ENCODE peak calls at places on chromosomes 5 and 9, in ten cellular contexts. X, F, T, I, R, E, U, J, A and L are unnamed samples.

GRCh38 chr9:108297025-108297424 is 558.8 kb downstream of the ACTL7B start:
- DNase-seq in X (peak), F (no peak), R (peak), I (no peak), J (no peak), A (peak), E (no peak), U (no peak), T (peak), L (peak)

GRCh38 chr5:138664276-138664943 is 88.8 kb upstream of the CTNNA1 start:
- DNase-seq in T (peak), E (no peak), A (no peak), I (no peak), U (no peak), F (no peak), J (no peak), R (no peak), X (no peak), L (no peak)

GRCh38 chr9:77011973-77012817 is 7.3 kb upstream of the FOXB2 start:
- DNase-seq in T (peak), J (no peak), F (peak), A (no peak), E (peak), R (no peak), U (peak), I (no peak), X (peak), L (peak)

GRCh38 chr5:77844408-77845272 is 68.5 kb upstream of the TBCA start:
- DNase-seq in I (no peak), X (no peak), R (no peak), T (peak), A (no peak), U (peak), J (peak), F (peak), E (no peak), L (no peak)

GRCh38 chr9:123695391-123695790 is 234.5 kb downstream of the DENND1A start:
- DNase-seq in T (no peak), J (no peak), E (no peak), X (no peak), R (no peak), I (no peak), U (no peak), F (no peak), A (no peak), L (no peak)

GRCh38 chr5:106827061-106827460 is 843.7 kb downstream of the EFNA5 start:
- DNase-seq in T (no peak), X (no peak), F (no peak), E (no peak), U (no peak), I (no peak), J (no peak), R (peak), A (no peak), L (no peak)

GRCh38 chr5:34716986-34717385 is 60.9 kb downstream of the RAI14 start:
- DNase-seq in I (no peak), T (no peak), U (no peak), F (no peak), R (no peak), X (no peak), E (no peak), J (no peak), A (no peak), L (no peak)

GRCh38 chr5:134420326-134420725 is 8.6 kb upstream of the CDKN2AIPNL start:
- DNase-seq in X (no peak), F (no peak), A (no peak), J (no peak), U (no peak), I (no peak), R (no peak), E (no peak), T (no peak), L (no peak)

GRCh38 chr5:75355236-75355635 is 18.2 kb downstream of the HMGCR start:
- DNase-seq in U (no peak), T (no peak), J (no peak), X (no peak), A (no peak), R (no peak), I (no peak), E (no peak), F (no peak), L (no peak)

GRCh38 chr5:177444106-177445051 is 2.2 kb upstream of the PRR7 start:
- DNase-seq in R (no peak), T (no peak), A (no peak), U (peak), F (no peak), E (peak), J (no peak), X (no peak), I (no peak), L (no peak)

GRCh38 chr5:23631283-23632045 is 124.1 kb downstream of the PRDM9 start:
- DNase-seq in U (no peak), A (no peak), I (no peak), F (no peak), X (no peak), E (no peak), R (no peak), J (no peak), T (no peak), L (no peak)

GRCh38 chr5:81242906-81243436 is 9.8 kb downstream of the CKMT2 start:
- DNase-seq in A (no peak), T (no peak), R (no peak), E (no peak), F (no peak), J (no peak), U (no peak), X (no peak), I (no peak), L (no peak)

GRCh38 chr5:111494350-111494999 is 17.9 kb downstream of the STARD4 start:
- DNase-seq in J (no peak), F (no peak), R (no peak), I (no peak), A (no peak), U (no peak), X (no peak), E (peak), T (no peak), L (no peak)

GRCh38 chr9:34628656-34629491 is at the start of gene ARID3C:
- DNase-seq in J (no peak), R (no peak), I (no peak), X (no peak), T (peak), E (peak), A (no peak), U (peak), F (peak), L (peak)

GRCh38 chr5:121758640-121759039 is 93.0 kb upstream of the FTMT start:
- DNase-seq in R (no peak), J (no peak), I (no peak), T (no peak), F (no peak), X (no peak), U (no peak), E (no peak), A (no peak), L (no peak)

GRCh38 chr5:151612689-151613427 is 21.7 kb upstream of the FAT2 start:
- DNase-seq in J (no peak), R (no peak), T (no peak), U (no peak), X (no peak), A (no peak), F (no peak), E (peak), I (no peak), L (no peak)

GRCh38 chr5:134708301-134708700 is 30.0 kb upstream of the CAMLG start:
- DNase-seq in A (no peak), U (no peak), E (no peak), T (no peak), R (no peak), I (no peak), X (no peak), F (no peak), J (no peak), L (no peak)

GRCh38 chr9:134383148-134383547 is 56.9 kb downstream of the RXRA start:
- DNase-seq in E (no peak), T (no peak), R (no peak), A (no peak), X (no peak), J (no peak), I (no peak), F (no peak), U (no peak), L (no peak)

GRCh38 chr5:170484847-170485605 is 18.8 kb upstream of the KCNIP1 start:
- DNase-seq in U (no peak), E (no peak), T (no peak), F (no peak), X (no peak), R (no peak), J (no peak), I (no peak), A (no peak), L (no peak)

GRCh38 chr5:162187371-162187770 is 119.8 kb downstream of the GABRG2 start:
- DNase-seq in T (no peak), U (no peak), X (no peak), J (no peak), I (no peak), F (no peak), R (no peak), A (no peak), E (no peak), L (no peak)

GRCh38 chr9:117296453-117296852 is 118.4 kb downstream of the ASTN2 start:
- DNase-seq in E (no peak), J (no peak), T (no peak), F (no peak), R (no peak), I (no peak), A (no peak), X (no peak), U (no peak), L (no peak)

GRCh38 chr5:169354263-169354662 is 53.3 kb upstream of the SLIT3 start:
- DNase-seq in E (peak), R (no peak), I (no peak), U (no peak), F (no peak), A (no peak), X (no peak), J (no peak), T (no peak), L (no peak)

GRCh38 chr5:84870369-84870768 is 485.7 kb upstream of the EDIL3 start:
- DNase-seq in R (no peak), A (no peak), E (no peak), J (no peak), T (no peak), U (no peak), F (no peak), X (no peak), I (peak), L (no peak)

GRCh38 chr5:72364961-72365360 is 44.8 kb downstream of the PTCD2 start:
- DNase-seq in A (no peak), I (no peak), U (no peak), X (no peak), J (no peak), E (no peak), T (no peak), F (no peak), R (no peak), L (no peak)

GRCh38 chr5:127884416-127884815 is 181.2 kb downstream of the CCDC192 start:
- DNase-seq in U (no peak), A (no peak), T (no peak), J (no peak), I (no peak), E (no peak), F (no peak), R (no peak), X (no peak), L (no peak)

GRCh38 chr5:34519489-34520220 is 136.5 kb upstream of the RAI14 start:
- DNase-seq in I (no peak), T (no peak), J (no peak), U (no peak), F (no peak), E (no peak), R (no peak), X (no peak), A (no peak), L (no peak)

GRCh38 chr9:91750343-91750742 is 199.7 kb downstream of the ROR2 start:
- DNase-seq in E (no peak), R (no peak), I (no peak), J (no peak), U (no peak), F (no peak), X (no peak), A (no peak), T (peak), L (no peak)

GRCh38 chr5:167573274-167574127 is 717.9 kb upstream of the WWC1 start:
- DNase-seq in J (no peak), I (no peak), X (peak), F (peak), T (peak), R (peak), U (no peak), E (no peak), A (no peak), L (no peak)

GRCh38 chr5:57432876-57433275 is 49.7 kb downstream of the ACTBL2 start:
- DNase-seq in T (no peak), F (no peak), A (no peak), I (no peak), X (no peak), R (no peak), U (no peak), E (no peak), J (no peak), L (no peak)

GRCh38 chr5:18881615-18882014 is 1106.4 kb downstream of the CDH18 start:
- DNase-seq in X (no peak), R (no peak), A (no peak), F (no peak), T (no peak), J (no peak), I (no peak), U (no peak), E (no peak), L (no peak)

GRCh38 chr9:124045076-124045829 is 33.7 kb downstream of the LHX2 start:
- DNase-seq in F (no peak), U (peak), J (no peak), T (peak), X (no peak), R (no peak), I (no peak), E (no peak), A (peak), L (peak)

GRCh38 chr5:10563132-10563939 is 534 bp upstream of the ANKRD33B start:
- DNase-seq in X (peak), U (peak), I (no peak), R (no peak), A (no peak), J (no peak), T (peak), E (peak), F (peak), L (peak)

GRCh38 chr5:135203593-135204036 is 169.6 kb upstream of the PITX1 start:
- DNase-seq in U (no peak), E (no peak), J (no peak), T (no peak), F (no peak), R (no peak), I (no peak), A (no peak), X (no peak), L (no peak)

GRCh38 chr9:20640331-20641187 is 18.3 kb upstream of the MLLT3 start:
- DNase-seq in U (peak), A (peak), J (no peak), T (no peak), X (peak), F (peak), R (no peak), E (peak), I (no peak), L (peak)

GRCh38 chr9:87152206-87152605 is 204.9 kb upstream of the GAS1 start:
- DNase-seq in F (no peak), E (no peak), J (no peak), X (no peak), A (no peak), U (no peak), R (no peak), I (no peak), T (no peak), L (no peak)

GRCh38 chr9:81680006-81680405 is 9.3 kb downstream of the TLE1 start:
- DNase-seq in F (no peak), A (no peak), R (no peak), X (no peak), E (no peak), I (no peak), U (no peak), T (no peak), J (no peak), L (no peak)

GRCh38 chr5:143405063-143405746 is 1.7 kb upstream of the NR3C1 start:
- DNase-seq in F (peak), I (peak), R (peak), J (peak), E (peak), X (peak), A (peak), U (peak), T (peak), L (peak)

GRCh38 chr5:77785229-77785628 is 9.1 kb upstream of the TBCA start:
- DNase-seq in I (no peak), X (no peak), T (no peak), E (no peak), F (no peak), J (no peak), U (no peak), R (no peak), A (no peak), L (no peak)

GRCh38 chr9:119026120-119026519 is 343.1 kb downstream of the BRINP1 start:
- DNase-seq in I (no peak), E (no peak), X (peak), A (peak), R (no peak), T (peak), U (peak), J (no peak), F (no peak), L (peak)